ENCODE peak calls at places on chromosomes 13 and 19, in ten cellular contexts. One of them, this sample, is unnamed. For H3K4me1, the result is how much of the 10 kb centered on the place peaks cover.

GRCh38 chr19:47067215-47067847 is 18.9 kb upstream of the TMEM160 start:
- DNase-seq in GM23338: no peak
- DNase-seq in A549: no peak
- DNase-seq in IMR-90: no peak
- DNase-seq in PC-3: no peak
- DNase-seq in HCT116: no peak
- DNase-seq in hepatocyte: no peak
- DNase-seq in astrocyte: no peak
- DNase-seq in H1: no peak
- DNase-seq in SK-N-SH: no peak
- DNase-seq in this sample: no peak

GRCh38 chr13:77312311-77312710 is 14.6 kb downstream of the MYCBP2 start:
- DNase-seq in GM23338: peak
- DNase-seq in A549: no peak
- DNase-seq in hepatocyte: no peak
- DNase-seq in PC-3: no peak
- DNase-seq in SK-N-SH: no peak
- DNase-seq in astrocyte: no peak
- DNase-seq in H1: no peak
- DNase-seq in HCT116: no peak
- DNase-seq in IMR-90: no peak
- DNase-seq in this sample: no peak

GRCh38 chr19:50649433-50650391 is at the start of gene C19orf81:
- DNase-seq in GM23338: peak
- DNase-seq in HCT116: peak
- DNase-seq in A549: peak
- DNase-seq in H1: no peak
- DNase-seq in hepatocyte: no peak
- DNase-seq in astrocyte: no peak
- DNase-seq in SK-N-SH: peak
- DNase-seq in PC-3: peak
- DNase-seq in IMR-90: peak
- DNase-seq in this sample: no peak

GRCh38 chr13:30375436-30375835 is 46.9 kb upstream of the UBE2L5 start:
- DNase-seq in A549: no peak
- DNase-seq in SK-N-SH: no peak
- DNase-seq in PC-3: no peak
- DNase-seq in IMR-90: no peak
- DNase-seq in hepatocyte: no peak
- DNase-seq in astrocyte: no peak
- DNase-seq in HCT116: no peak
- DNase-seq in GM23338: no peak
- DNase-seq in H1: no peak
- DNase-seq in this sample: peak

GRCh38 chr13:30816733-30817132 is 81.4 kb downstream of the ALOX5AP start:
- DNase-seq in astrocyte: no peak
- DNase-seq in HCT116: no peak
- DNase-seq in A549: no peak
- DNase-seq in IMR-90: no peak
- DNase-seq in GM23338: no peak
- DNase-seq in hepatocyte: no peak
- DNase-seq in H1: no peak
- DNase-seq in SK-N-SH: no peak
- DNase-seq in PC-3: no peak
- DNase-seq in this sample: no peak

GRCh38 chr19:43667524-43668405 is 2.2 kb downstream of the PLAUR start:
- DNase-seq in A549: no peak
- DNase-seq in hepatocyte: no peak
- DNase-seq in HCT116: no peak
- DNase-seq in GM23338: peak
- DNase-seq in IMR-90: peak
- DNase-seq in H1: no peak
- DNase-seq in SK-N-SH: no peak
- DNase-seq in astrocyte: no peak
- DNase-seq in PC-3: no peak
- DNase-seq in this sample: peak

GRCh38 chr13:40943073-40943472 is 76.0 kb downstream of the ELF1 start:
- DNase-seq in H1: no peak
- DNase-seq in hepatocyte: no peak
- DNase-seq in A549: no peak
- DNase-seq in HCT116: no peak
- DNase-seq in GM23338: no peak
- DNase-seq in astrocyte: no peak
- DNase-seq in PC-3: no peak
- DNase-seq in IMR-90: no peak
- DNase-seq in SK-N-SH: no peak
- DNase-seq in this sample: no peak

GRCh38 chr19:57210381-57210780 is 19.1 kb downstream of the ZNF264 start:
- DNase-seq in GM23338: no peak
- DNase-seq in IMR-90: no peak
- DNase-seq in PC-3: no peak
- DNase-seq in astrocyte: no peak
- DNase-seq in SK-N-SH: no peak
- DNase-seq in hepatocyte: no peak
- DNase-seq in A549: no peak
- DNase-seq in H1: no peak
- DNase-seq in HCT116: no peak
- DNase-seq in this sample: no peak

GRCh38 chr19:18683955-18684641 is 618 bp downstream of the CRTC1 start:
- DNase-seq in H1: no peak
- DNase-seq in astrocyte: no peak
- DNase-seq in PC-3: no peak
- DNase-seq in hepatocyte: no peak
- DNase-seq in HCT116: no peak
- DNase-seq in SK-N-SH: no peak
- DNase-seq in A549: no peak
- DNase-seq in GM23338: no peak
- DNase-seq in IMR-90: no peak
- DNase-seq in this sample: no peak

GRCh38 chr13:99314640-99315176 is 7.5 kb upstream of the GPR183 start:
- DNase-seq in astrocyte: peak
- DNase-seq in hepatocyte: no peak
- DNase-seq in SK-N-SH: no peak
- DNase-seq in A549: no peak
- DNase-seq in GM23338: no peak
- DNase-seq in HCT116: peak
- DNase-seq in IMR-90: peak
- DNase-seq in PC-3: no peak
- DNase-seq in H1: no peak
- DNase-seq in this sample: no peak

GRCh38 chr13:75870397-75870801 is 234.3 kb downstream of the LMO7 start:
- DNase-seq in H1: no peak
- DNase-seq in astrocyte: no peak
- DNase-seq in hepatocyte: peak
- DNase-seq in GM23338: peak
- DNase-seq in HCT116: no peak
- DNase-seq in A549: peak
- DNase-seq in SK-N-SH: peak
- DNase-seq in IMR-90: peak
- DNase-seq in PC-3: peak
- DNase-seq in this sample: no peak

GRCh38 chr13:35711909-35712308 is 235.4 kb upstream of the MAB21L1 start:
- DNase-seq in IMR-90: no peak
- DNase-seq in GM23338: no peak
- DNase-seq in A549: no peak
- DNase-seq in PC-3: no peak
- DNase-seq in SK-N-SH: no peak
- DNase-seq in astrocyte: no peak
- DNase-seq in hepatocyte: no peak
- DNase-seq in HCT116: no peak
- DNase-seq in H1: no peak
- DNase-seq in this sample: no peak

GRCh38 chr13:35712907-35713685 is 236.6 kb upstream of the MAB21L1 start:
- DNase-seq in astrocyte: peak
- DNase-seq in IMR-90: peak
- DNase-seq in PC-3: no peak
- DNase-seq in H1: no peak
- DNase-seq in SK-N-SH: peak
- DNase-seq in A549: no peak
- DNase-seq in HCT116: no peak
- DNase-seq in hepatocyte: peak
- DNase-seq in GM23338: peak
- DNase-seq in this sample: no peak

GRCh38 chr13:35716186-35716585 is 239.7 kb upstream of the MAB21L1 start:
- DNase-seq in H1: no peak
- DNase-seq in GM23338: no peak
- DNase-seq in hepatocyte: peak
- DNase-seq in astrocyte: peak
- DNase-seq in IMR-90: peak
- DNase-seq in PC-3: peak
- DNase-seq in SK-N-SH: no peak
- DNase-seq in HCT116: no peak
- DNase-seq in A549: no peak
- DNase-seq in this sample: no peak

GRCh38 chr13:35714588-35714987 is 238.1 kb upstream of the MAB21L1 start:
- DNase-seq in SK-N-SH: peak
- DNase-seq in HCT116: no peak
- DNase-seq in PC-3: no peak
- DNase-seq in GM23338: no peak
- DNase-seq in hepatocyte: no peak
- DNase-seq in A549: no peak
- DNase-seq in IMR-90: no peak
- DNase-seq in H1: no peak
- DNase-seq in astrocyte: no peak
- DNase-seq in this sample: no peak

GRCh38 chr13:35714096-35714495 is 237.6 kb upstream of the MAB21L1 start:
- DNase-seq in IMR-90: no peak
- DNase-seq in GM23338: no peak
- DNase-seq in hepatocyte: no peak
- DNase-seq in PC-3: no peak
- DNase-seq in A549: no peak
- DNase-seq in HCT116: no peak
- DNase-seq in astrocyte: no peak
- DNase-seq in H1: no peak
- DNase-seq in SK-N-SH: peak
- DNase-seq in this sample: no peak
- H3K27ac ChIP-seq in IMR-90: no peak
- H3K27ac ChIP-seq in GM23338: no peak
- H3K27ac ChIP-seq in hepatocyte: peak
- H3K27ac ChIP-seq in PC-3: no peak
- H3K27ac ChIP-seq in A549: no peak
- H3K27ac ChIP-seq in HCT116: no peak
- H3K27ac ChIP-seq in astrocyte: no peak
- H3K27ac ChIP-seq in H1: no peak
- H3K27ac ChIP-seq in SK-N-SH: peak
- H3K27ac ChIP-seq in this sample: no peak

GRCh38 chr19:53865918-53866696 is 1.6 kb upstream of the MYADM start:
- DNase-seq in SK-N-SH: peak
- DNase-seq in IMR-90: peak
- DNase-seq in hepatocyte: peak
- DNase-seq in HCT116: peak
- DNase-seq in PC-3: peak
- DNase-seq in A549: peak
- DNase-seq in H1: no peak
- DNase-seq in GM23338: peak
- DNase-seq in astrocyte: no peak
- DNase-seq in this sample: no peak
- H3K4me2 ChIP-seq in SK-N-SH: peak
- H3K4me2 ChIP-seq in IMR-90: peak
- H3K4me2 ChIP-seq in hepatocyte: peak
- H3K4me2 ChIP-seq in HCT116: peak
- H3K4me2 ChIP-seq in PC-3: peak
- H3K4me2 ChIP-seq in A549: peak
- H3K4me2 ChIP-seq in H1: peak
- H3K4me2 ChIP-seq in GM23338: peak
- H3K4me2 ChIP-seq in astrocyte: peak
- H3K4me2 ChIP-seq in this sample: no peak

DNA sequence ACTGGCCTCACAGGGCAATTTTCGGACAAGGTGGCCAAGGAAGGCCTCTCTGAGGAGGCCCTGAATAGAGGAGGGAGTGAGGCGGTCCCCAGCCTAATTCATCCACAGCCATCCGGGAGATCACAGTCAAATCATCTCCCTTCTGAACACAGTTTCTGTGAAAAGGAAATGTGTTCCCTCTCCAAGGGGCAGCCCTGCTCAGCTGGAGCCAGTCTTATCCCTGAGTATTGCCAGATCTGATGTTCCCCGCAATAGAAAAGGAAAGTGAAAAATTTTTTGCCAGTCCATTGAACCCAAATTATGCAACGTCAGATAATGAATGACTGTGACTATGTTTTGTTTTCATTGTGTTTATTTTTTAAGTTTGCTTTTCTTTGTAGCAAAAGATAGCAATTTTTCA is 125.9 kb downstream of the SIPA1L3 start:
- DNase-seq in A549: no peak
- DNase-seq in IMR-90: no peak
- DNase-seq in H1: no peak
- DNase-seq in PC-3: no peak
- DNase-seq in HCT116: no peak
- DNase-seq in SK-N-SH: no peak
- DNase-seq in hepatocyte: no peak
- DNase-seq in astrocyte: no peak
- DNase-seq in GM23338: no peak
- DNase-seq in this sample: no peak
- H3K4me1 ChIP-seq in A549: under half
- H3K4me1 ChIP-seq in IMR-90: under half
- H3K4me1 ChIP-seq in H1: under half
- H3K4me1 ChIP-seq in PC-3: under half
- H3K4me1 ChIP-seq in HCT116: under half
- H3K4me1 ChIP-seq in SK-N-SH: under half
- H3K4me1 ChIP-seq in hepatocyte: under half
- H3K4me1 ChIP-seq in astrocyte: half or more
- H3K4me1 ChIP-seq in GM23338: under half
- H3K4me1 ChIP-seq in this sample: under half

GRCh38 chr13:27955192-27955591 is 13.9 kb downstream of the CDX2 start:
- DNase-seq in SK-N-SH: no peak
- DNase-seq in astrocyte: no peak
- DNase-seq in A549: no peak
- DNase-seq in HCT116: no peak
- DNase-seq in H1: no peak
- DNase-seq in GM23338: no peak
- DNase-seq in IMR-90: no peak
- DNase-seq in PC-3: no peak
- DNase-seq in hepatocyte: no peak
- DNase-seq in this sample: no peak

GRCh38 chr13:27952931-27953670 is 16.0 kb downstream of the CDX2 start:
- DNase-seq in GM23338: no peak
- DNase-seq in HCT116: no peak
- DNase-seq in A549: no peak
- DNase-seq in H1: no peak
- DNase-seq in hepatocyte: peak
- DNase-seq in IMR-90: no peak
- DNase-seq in PC-3: no peak
- DNase-seq in SK-N-SH: no peak
- DNase-seq in astrocyte: no peak
- DNase-seq in this sample: no peak

GRCh38 chr13:27956576-27957300 is 12.4 kb downstream of the CDX2 start:
- DNase-seq in IMR-90: no peak
- DNase-seq in GM23338: no peak
- DNase-seq in H1: no peak
- DNase-seq in hepatocyte: peak
- DNase-seq in PC-3: peak
- DNase-seq in A549: no peak
- DNase-seq in SK-N-SH: no peak
- DNase-seq in astrocyte: no peak
- DNase-seq in HCT116: no peak
- DNase-seq in this sample: no peak

GRCh38 chr13:27954406-27954851 is 14.7 kb downstream of the CDX2 start:
- DNase-seq in H1: no peak
- DNase-seq in PC-3: peak
- DNase-seq in HCT116: no peak
- DNase-seq in SK-N-SH: peak
- DNase-seq in IMR-90: no peak
- DNase-seq in astrocyte: no peak
- DNase-seq in GM23338: peak
- DNase-seq in A549: peak
- DNase-seq in hepatocyte: peak
- DNase-seq in this sample: no peak

GRCh38 chr13:27953671-27954405 is 15.3 kb downstream of the CDX2 start:
- DNase-seq in SK-N-SH: peak
- DNase-seq in PC-3: peak
- DNase-seq in astrocyte: peak
- DNase-seq in GM23338: peak
- DNase-seq in H1: no peak
- DNase-seq in IMR-90: peak
- DNase-seq in HCT116: peak
- DNase-seq in hepatocyte: peak
- DNase-seq in A549: peak
- DNase-seq in this sample: peak
- H3K27ac ChIP-seq in SK-N-SH: no peak
- H3K27ac ChIP-seq in PC-3: peak
- H3K27ac ChIP-seq in astrocyte: no peak
- H3K27ac ChIP-seq in GM23338: no peak
- H3K27ac ChIP-seq in H1: no peak
- H3K27ac ChIP-seq in IMR-90: no peak
- H3K27ac ChIP-seq in HCT116: peak
- H3K27ac ChIP-seq in hepatocyte: peak
- H3K27ac ChIP-seq in A549: peak
- H3K27ac ChIP-seq in this sample: peak

This sample was measured in DND-41.